ENCODE peak calls at places on chromosomes 7 and 10, in eight cellular contexts. R is lung, G is psoas muscle, S is endothelial cell of umbilical vein, V is mammary epithelial cell, A is GM23248, Y is Peyer's patch, J is tibial artery. O is an unnamed sample.

GRCh38 chr10:80701706-80702105 is 164.0 kb downstream of the SH2D4B start:
- DNase-seq in Y (no peak), S (no peak), G (no peak), V (no peak), A (no peak), J (no peak), R (no peak), O (no peak)

GRCh38 chr10:94208315-94208714 is 154.4 kb downstream of the NOC3L start:
- DNase-seq in J (no peak), Y (no peak), A (no peak), R (no peak), G (no peak), S (no peak), V (no peak), O (no peak)

GRCh38 chr7:32158076-32158475 is 87.9 kb upstream of the PDE1C start:
- DNase-seq in V (no peak), S (peak; percentile 60), G (no peak), Y (no peak), J (no peak), R (no peak), A (no peak), O (no peak)

GRCh38 chr7:140435252-140435895 is 31.5 kb downstream of the RAB19 start:
- DNase-seq in V (no peak), R (no peak), Y (no peak), G (no peak), J (no peak), S (no peak), A (no peak), O (no peak)

GRCh38 chr10:113350311-113350710 is 202.5 kb upstream of the HABP2 start:
- DNase-seq in A (no peak), Y (no peak), V (no peak), S (no peak), J (no peak), G (no peak), R (no peak), O (no peak)

GRCh38 chr10:86583983-86584382 is 62.4 kb upstream of the WAPL start:
- DNase-seq in G (no peak), S (no peak), Y (no peak), V (no peak), R (no peak), A (no peak), J (no peak), O (no peak)

GRCh38 chr7:4824120-4824775 is 37.6 kb downstream of the PAPOLB start:
- DNase-seq in V (no peak), G (no peak), S (no peak), R (no peak), A (no peak), Y (no peak), J (no peak), O (no peak)

GRCh38 chr7:82677493-82677892 is 233.9 kb upstream of the CACNA2D1 start:
- DNase-seq in S (no peak), Y (peak; percentile 50), V (no peak), A (peak; percentile 36), G (no peak), J (no peak), R (no peak), O (no peak)

GRCh38 chr7:70193514-70193913 is 595.2 kb downstream of the AUTS2 start:
- DNase-seq in J (no peak), Y (no peak), A (peak; percentile 58), S (no peak), G (no peak), R (no peak), V (peak; percentile 14), O (no peak)

GRCh38 chr10:46538723-46539426 is 17.6 kb downstream of the GPRIN2 start:
- DNase-seq in A (peak; percentile 27), S (no peak), R (no peak), V (no peak), G (no peak), Y (no peak), J (no peak), O (no peak)

GRCh38 chr10:115979576-115979975 is 293.4 kb downstream of the GFRA1 start:
- DNase-seq in G (no peak), S (no peak), Y (no peak), J (no peak), A (no peak), V (no peak), R (no peak), O (no peak)

GRCh38 chr10:103676058-103676785 is 179.2 kb downstream of the SH3PXD2A start:
- DNase-seq in S (no peak), Y (peak; percentile 71), G (peak; percentile 85), J (peak; percentile 84), V (peak; percentile 49), A (peak; percentile 74), R (no peak), O (no peak)

GRCh38 chr7:126840869-126841268 is 411.9 kb downstream of the GRM8 start:
- DNase-seq in Y (no peak), R (no peak), V (no peak), G (no peak), S (no peak), J (no peak), A (no peak), O (no peak)

GRCh38 chr10:69242037-69242843 is 22.1 kb downstream of the HKDC1 start:
- DNase-seq in R (no peak), A (no peak), Y (no peak), J (no peak), G (no peak), V (no peak), S (no peak), O (no peak)

GRCh38 chr10:46547331-46547880 is 9.1 kb downstream of the GPRIN2 start:
- DNase-seq in J (peak; percentile 18), Y (peak; percentile 40), A (no peak), S (no peak), V (no peak), R (no peak), G (peak; percentile 36), O (no peak)

GRCh38 chr7:40551685-40552576 is 417.1 kb downstream of the SUGCT start:
- DNase-seq in S (peak; percentile 68), Y (peak; percentile 51), J (no peak), G (no peak), A (peak; percentile 82), R (no peak), V (peak; percentile 76), O (peak; percentile 24)

GRCh38 chr10:110843031-110843430 is 28.7 kb upstream of the PDCD4 start:
- DNase-seq in A (no peak), S (no peak), G (no peak), J (no peak), R (no peak), V (no peak), Y (peak; percentile 85), O (no peak)

GRCh38 chr7:120353171-120353570 is 80.2 kb downstream of the KCND2 start:
- DNase-seq in J (no peak), V (peak; percentile 25), G (no peak), S (peak; percentile 16), A (no peak), R (no peak), Y (no peak), O (no peak)

DNA sequence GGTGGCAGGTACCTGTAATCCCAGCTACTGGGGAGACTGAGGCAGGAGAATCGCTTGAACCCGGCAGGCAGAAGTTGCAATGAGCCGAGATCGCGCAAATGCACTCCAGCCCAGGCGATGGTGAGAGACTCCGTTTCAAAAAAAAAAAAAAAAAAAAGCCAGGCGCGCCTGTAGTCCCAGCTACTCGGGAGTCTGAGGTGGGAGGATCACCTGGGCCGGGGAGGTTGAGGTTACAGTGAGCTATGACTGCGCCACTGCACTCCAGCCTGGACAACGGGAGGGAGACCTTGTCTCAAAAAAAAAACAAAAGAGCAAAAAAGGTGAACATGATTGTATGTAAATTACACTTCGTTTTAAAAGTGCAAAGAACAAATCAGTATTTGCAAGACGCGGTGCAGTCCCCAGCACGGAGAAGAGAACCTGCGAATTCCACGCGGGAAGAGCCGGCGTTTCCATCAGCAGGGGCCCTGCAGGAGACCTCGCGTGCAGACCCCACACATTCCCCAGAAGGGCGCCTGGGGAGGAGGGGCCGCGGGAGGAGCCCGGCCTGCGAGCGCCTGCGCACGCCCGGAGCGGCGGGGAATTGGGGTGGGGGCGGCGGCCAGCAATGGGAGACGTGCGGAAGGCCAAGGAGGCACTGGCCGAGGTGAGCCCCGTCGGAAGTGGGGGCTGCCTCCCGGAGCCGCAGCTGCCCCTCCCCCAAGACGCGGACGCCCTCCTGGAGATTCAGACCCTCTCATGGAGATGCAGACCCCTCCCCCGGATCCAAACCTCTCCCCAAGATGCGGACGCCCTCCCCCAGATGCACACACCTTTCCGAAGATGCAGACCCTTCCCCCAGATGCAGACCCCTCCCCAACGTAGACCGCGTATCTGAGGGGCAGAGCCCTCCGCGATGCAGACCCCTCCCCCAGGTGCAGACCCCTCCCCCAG is 16.7 kb upstream of the SUN1 start:
- DNase-seq in A (peak; percentile 40), R (no peak), G (no peak), S (peak; percentile 20), Y (no peak), J (no peak), V (no peak), O (no peak)
- H3K27ac ChIP-seq in A (no peak overlapping the region), R (peak overlapping the region; percentile 80), G (peak overlapping the region; percentile 97), S (no peak overlapping the region), Y (peak overlapping the region; percentile 22), J (peak overlapping the region; percentile 88), V (no peak overlapping the region), O (no peak overlapping the region)

GRCh38 chr10:122049076-122049475 is 60.1 kb downstream of the TACC2 start:
- DNase-seq in J (no peak), G (no peak), V (no peak), R (no peak), Y (no peak), S (no peak), A (no peak), O (no peak)
- H3K27ac ChIP-seq in J (no peak overlapping the region), G (peak overlapping the region; percentile 94), V (no peak overlapping the region), R (no peak overlapping the region), Y (no peak overlapping the region), S (no peak overlapping the region), A (no peak overlapping the region), O (no peak overlapping the region)

DNA sequence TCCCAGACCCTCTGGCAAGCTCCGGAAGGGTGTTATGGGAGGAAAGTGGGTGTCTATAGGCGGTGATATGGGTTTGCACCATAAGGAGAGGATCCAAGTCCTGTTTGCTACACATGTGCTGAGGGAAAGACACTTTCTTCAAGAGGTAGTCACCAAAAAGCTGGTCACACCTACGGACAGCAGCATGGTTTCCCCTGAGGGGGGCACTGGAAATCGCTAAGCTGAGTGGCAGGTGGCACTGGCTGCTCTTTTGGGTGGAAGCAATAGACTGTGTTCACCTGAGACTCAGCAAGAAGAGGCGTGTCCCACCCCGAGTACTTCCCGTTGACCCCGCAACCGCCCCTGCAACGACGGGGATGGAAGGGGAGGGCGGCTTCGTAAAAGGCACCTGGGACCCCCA is 1.8 kb upstream of the FOXI2 start:
- DNase-seq in R (no peak), S (no peak), J (no peak), Y (no peak), A (no peak), V (no peak), G (no peak), O (no peak)
- H3K27ac ChIP-seq in R (no peak overlapping the region), S (no peak overlapping the region), J (no peak overlapping the region), Y (no peak overlapping the region), A (no peak overlapping the region), V (no peak overlapping the region), G (no peak overlapping the region), O (no peak overlapping the region)

DNA sequence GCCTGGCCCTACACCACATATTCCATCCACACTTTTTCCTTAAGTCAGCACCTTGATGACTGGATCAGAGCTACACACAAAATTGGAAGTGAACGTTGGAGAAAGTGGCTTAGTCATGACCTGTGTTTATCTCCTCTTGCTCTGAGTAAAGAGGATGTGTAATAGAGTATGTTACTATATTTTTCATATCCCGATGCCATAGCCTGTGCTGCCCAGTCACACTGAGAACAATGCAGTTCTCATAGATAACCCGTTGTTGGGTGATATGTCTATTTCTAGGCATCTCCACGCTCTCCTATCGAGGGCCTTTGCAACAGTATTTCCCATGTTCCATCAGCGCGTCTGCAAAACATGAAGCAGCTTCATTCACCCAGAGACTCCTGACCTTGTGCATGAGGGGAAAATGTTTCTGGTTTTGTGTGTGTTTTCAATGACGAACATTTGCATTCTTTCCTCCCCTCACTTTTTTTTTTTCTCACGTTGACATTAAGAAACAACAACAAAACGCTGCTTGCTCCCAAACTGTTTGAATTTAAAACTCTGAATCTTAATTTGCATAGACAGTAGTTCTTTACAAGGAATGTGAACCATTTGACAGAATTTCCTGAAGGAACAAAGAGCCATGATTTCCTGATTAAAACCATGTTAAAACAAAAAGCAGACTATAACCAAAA is 43.4 kb downstream of the GRK5 start:
- DNase-seq in Y (no peak), R (no peak), S (peak; percentile 90), A (peak; percentile 93), G (no peak), J (no peak), V (peak; percentile 71), O (peak; percentile 62)
- H3K27ac ChIP-seq in Y (no peak overlapping the region), R (peak overlapping the region; percentile 80), S (peak overlapping the region; percentile 94), A (peak overlapping the region; percentile 96), G (peak overlapping the region; percentile 68), J (peak overlapping the region; percentile 85), V (no peak overlapping the region), O (no peak overlapping the region)